ENCODE peak calls at places on chromosomes 2 and 18, in four cellular contexts. One of them, this sample, is unnamed.

GRCh38 chr2:167049659-167050058 is 161.4 kb downstream of the XIRP2 start:
- DNase-seq in tibial nerve: no peak
- DNase-seq in fibroblast of lung: peak; percentile 5
- DNase-seq in GM12865: no peak
- DNase-seq in this sample: no peak

GRCh38 chr2:75153221-75153620 is 46.1 kb downstream of the TACR1 start:
- DNase-seq in tibial nerve: no peak
- DNase-seq in GM12865: no peak
- DNase-seq in fibroblast of lung: no peak
- DNase-seq in this sample: no peak

GRCh38 chr18:63309422-63309821 is 10.1 kb downstream of the BCL2 start:
- DNase-seq in fibroblast of lung: no peak
- DNase-seq in tibial nerve: no peak
- DNase-seq in GM12865: no peak
- DNase-seq in this sample: no peak

GRCh38 chr2:112836695-112837117 is at the start of gene IL1B:
- DNase-seq in GM12865: no peak
- DNase-seq in fibroblast of lung: peak; percentile 46
- DNase-seq in tibial nerve: no peak
- DNase-seq in this sample: no peak

GRCh38 chr2:128444816-128445532 is 126.3 kb upstream of the HS6ST1 start:
- DNase-seq in tibial nerve: no peak
- DNase-seq in fibroblast of lung: no peak
- DNase-seq in GM12865: no peak
- DNase-seq in this sample: no peak

GRCh38 chr2:202278036-202278760 is 12.6 kb downstream of the NOP58 start:
- DNase-seq in GM12865: peak; percentile 39
- DNase-seq in fibroblast of lung: peak; percentile 71
- DNase-seq in tibial nerve: no peak
- DNase-seq in this sample: no peak

GRCh38 chr2:170764880-170765261 is 5.3 kb upstream of the ERICH2 start:
- DNase-seq in tibial nerve: no peak
- DNase-seq in fibroblast of lung: no peak
- DNase-seq in GM12865: no peak
- DNase-seq in this sample: no peak

GRCh38 chr2:95007822-95008221 is 17.7 kb upstream of the MAL start:
- DNase-seq in fibroblast of lung: no peak
- DNase-seq in GM12865: no peak
- DNase-seq in tibial nerve: no peak
- DNase-seq in this sample: no peak

GRCh38 chr2:71609441-71609840 is 156.1 kb downstream of the DYSF start:
- DNase-seq in tibial nerve: peak; percentile 6
- DNase-seq in fibroblast of lung: no peak
- DNase-seq in GM12865: no peak
- DNase-seq in this sample: no peak

GRCh38 chr2:45033331-45033730 is 24.1 kb upstream of the SIX2 start:
- DNase-seq in GM12865: no peak
- DNase-seq in tibial nerve: no peak
- DNase-seq in fibroblast of lung: no peak
- DNase-seq in this sample: no peak

GRCh38 chr2:159760321-159760720 is 37.7 kb downstream of the CD302 start:
- DNase-seq in GM12865: no peak
- DNase-seq in fibroblast of lung: no peak
- DNase-seq in tibial nerve: no peak
- DNase-seq in this sample: no peak

GRCh38 chr2:117956036-117956791 is 57.7 kb downstream of the CCDC93 start:
- DNase-seq in GM12865: no peak
- DNase-seq in tibial nerve: no peak
- DNase-seq in fibroblast of lung: peak; percentile 22
- DNase-seq in this sample: no peak

GRCh38 chr2:203437516-203437915 is 97.6 kb downstream of the RAPH1 start:
- DNase-seq in fibroblast of lung: no peak
- DNase-seq in GM12865: no peak
- DNase-seq in tibial nerve: no peak
- DNase-seq in this sample: no peak

GRCh38 chr2:169301596-169302330 is 60.6 kb downstream of the LRP2 start:
- DNase-seq in GM12865: no peak
- DNase-seq in fibroblast of lung: no peak
- DNase-seq in tibial nerve: no peak
- DNase-seq in this sample: no peak

GRCh38 chr2:101463885-101464653 is 10.8 kb downstream of the RFX8 start:
- DNase-seq in tibial nerve: no peak
- DNase-seq in GM12865: no peak
- DNase-seq in fibroblast of lung: peak; percentile 94
- DNase-seq in this sample: no peak

GRCh38 chr2:183383854-183384253 is 259.6 kb downstream of the NUP35 start:
- DNase-seq in fibroblast of lung: no peak
- DNase-seq in tibial nerve: no peak
- DNase-seq in GM12865: no peak
- DNase-seq in this sample: no peak

GRCh38 chr2:200625958-200626363 is 40.1 kb downstream of the AOX1 start:
- DNase-seq in fibroblast of lung: peak; percentile 37
- DNase-seq in tibial nerve: no peak
- DNase-seq in GM12865: no peak
- DNase-seq in this sample: no peak

GRCh38 chr2:38176619-38177021 is 100.7 kb upstream of the CYP1B1 start:
- DNase-seq in tibial nerve: no peak
- DNase-seq in GM12865: no peak
- DNase-seq in fibroblast of lung: peak; percentile 97
- DNase-seq in this sample: no peak

GRCh38 chr18:52764271-52764670 is 424.3 kb downstream of the DCC start:
- DNase-seq in fibroblast of lung: no peak
- DNase-seq in GM12865: no peak
- DNase-seq in tibial nerve: no peak
- DNase-seq in this sample: no peak

GRCh38 chr2:222774941-222775340 is 85.9 kb upstream of the ACSL3 start:
- DNase-seq in tibial nerve: no peak
- DNase-seq in fibroblast of lung: no peak
- DNase-seq in GM12865: no peak
- DNase-seq in this sample: no peak

GRCh38 chr2:235669983-235670962 is 176.4 kb downstream of the AGAP1 start:
- DNase-seq in GM12865: no peak
- DNase-seq in fibroblast of lung: peak; percentile 82
- DNase-seq in tibial nerve: peak; percentile 33
- DNase-seq in this sample: no peak

GRCh38 chr2:239288951-239289481 is 111.8 kb downstream of the HDAC4 start:
- DNase-seq in fibroblast of lung: peak; percentile 31
- DNase-seq in GM12865: peak; percentile 81
- DNase-seq in tibial nerve: no peak
- DNase-seq in this sample: no peak

GRCh38 chr2:239289545-239289944 is 111.3 kb downstream of the HDAC4 start:
- DNase-seq in tibial nerve: peak; percentile 5
- DNase-seq in fibroblast of lung: no peak
- DNase-seq in GM12865: no peak
- DNase-seq in this sample: no peak

GRCh38 chr2:239292531-239292930 is 108.3 kb downstream of the HDAC4 start:
- DNase-seq in GM12865: no peak
- DNase-seq in fibroblast of lung: no peak
- DNase-seq in tibial nerve: no peak
- DNase-seq in this sample: no peak

GRCh38 chr2:239291505-239292350 is 109.1 kb downstream of the HDAC4 start:
- DNase-seq in GM12865: no peak
- DNase-seq in fibroblast of lung: no peak
- DNase-seq in tibial nerve: peak; percentile 1
- DNase-seq in this sample: no peak

GRCh38 chr2:239290618-239291504 is 110.0 kb downstream of the HDAC4 start:
- DNase-seq in tibial nerve: peak; percentile 14
- DNase-seq in fibroblast of lung: no peak
- DNase-seq in GM12865: no peak
- DNase-seq in this sample: no peak
- TF ChIP-seq CTCF in tibial nerve: no peak
- TF ChIP-seq CTCF in fibroblast of lung: no peak
- TF ChIP-seq CTCF in GM12865: no peak
- TF ChIP-seq CTCF in this sample: no peak

DNA sequence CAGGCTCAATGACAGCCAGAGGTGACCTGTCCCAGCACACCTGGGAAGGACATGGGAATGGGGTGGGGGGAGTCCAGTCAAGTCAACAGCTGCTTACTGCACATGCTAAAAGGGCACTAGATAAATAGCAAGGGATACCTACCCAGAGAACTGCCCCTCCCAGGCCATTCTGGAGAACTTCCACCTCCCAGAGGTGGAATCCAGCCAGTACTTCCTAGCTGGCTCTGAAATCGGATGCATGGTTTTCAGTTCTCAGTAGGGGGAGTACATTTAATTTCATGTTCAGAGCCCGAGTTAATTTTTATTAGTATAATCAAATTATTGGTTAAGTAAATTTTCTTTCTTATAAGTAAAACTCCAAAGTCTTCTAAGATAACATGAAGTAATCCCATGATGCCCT is 28.9 kb upstream of the ITGA6 start:
- DNase-seq in tibial nerve: no peak
- DNase-seq in GM12865: no peak
- DNase-seq in fibroblast of lung: no peak
- DNase-seq in this sample: no peak
- TF ChIP-seq CTCF in tibial nerve: no peak
- TF ChIP-seq CTCF in GM12865: no peak
- TF ChIP-seq CTCF in fibroblast of lung: no peak
- TF ChIP-seq CTCF in this sample: no peak

DNA sequence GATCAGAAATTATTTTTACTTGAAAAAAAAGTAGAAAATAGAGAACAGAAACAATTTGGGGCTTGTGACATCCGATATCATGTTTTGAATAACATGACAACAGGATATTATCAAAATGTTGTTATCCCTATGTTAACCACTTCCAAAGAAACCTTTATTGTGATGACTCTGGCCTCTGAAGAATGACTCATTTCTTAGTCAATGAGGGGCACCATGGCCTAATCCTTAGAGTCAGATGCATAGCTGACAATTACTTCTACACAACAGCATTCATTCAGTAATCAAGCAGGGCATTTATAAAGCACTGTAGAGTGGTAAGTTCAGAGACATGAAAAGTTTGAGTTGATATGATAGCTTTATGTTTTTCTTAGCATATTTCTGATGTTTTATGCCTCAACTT is 703.0 kb downstream of the RNF144A start:
- DNase-seq in GM12865: no peak
- DNase-seq in tibial nerve: no peak
- DNase-seq in fibroblast of lung: no peak
- DNase-seq in this sample: no peak
- TF ChIP-seq CTCF in GM12865: no peak
- TF ChIP-seq CTCF in tibial nerve: no peak
- TF ChIP-seq CTCF in fibroblast of lung: no peak
- TF ChIP-seq CTCF in this sample: no peak

GRCh38 chr2:63594622-63595021 is 5.9 kb downstream of the MDH1 start:
- DNase-seq in tibial nerve: no peak
- DNase-seq in GM12865: no peak
- DNase-seq in fibroblast of lung: no peak
- DNase-seq in this sample: no peak
- TF ChIP-seq CTCF in tibial nerve: no peak
- TF ChIP-seq CTCF in GM12865: no peak
- TF ChIP-seq CTCF in fibroblast of lung: no peak
- TF ChIP-seq CTCF in this sample: no peak

This sample was measured in D721Med.